ENCODE peak calls at places on chromosome 17, in five cellular contexts. One of them, this sample, is unnamed.
A peak's percentile ranks its signal among the peaks of the same experiment; 100 is the strongest.

GRCh38 chr17:74270333-74270732 is 3.7 kb upstream of the DNAI2 start:
- DNase-seq in GM23248: no peak
- DNase-seq in NCI-H345: no peak
- DNase-seq in D341Med: no peak
- DNase-seq in AG04450: no peak
- DNase-seq in this sample: no peak

GRCh38 chr17:4586043-4586442 is 1.7 kb downstream of the SMTNL2 start:
- DNase-seq in GM23248: no peak
- DNase-seq in NCI-H345: no peak
- DNase-seq in D341Med: no peak
- DNase-seq in AG04450: no peak
- DNase-seq in this sample: no peak

GRCh38 chr17:66713533-66714042 is 121.3 kb upstream of the CACNG5 start:
- DNase-seq in GM23248: no peak
- DNase-seq in NCI-H345: no peak
- DNase-seq in D341Med: no peak
- DNase-seq in AG04450: no peak
- DNase-seq in this sample: no peak

GRCh38 chr17:66076546-66077190 is 115.3 kb downstream of the CEP112 start:
- DNase-seq in GM23248: peak; percentile 1
- DNase-seq in NCI-H345: peak; percentile 16
- DNase-seq in D341Med: no peak
- DNase-seq in AG04450: no peak
- DNase-seq in this sample: peak; percentile 48

GRCh38 chr17:40956401-40957254 is 10.1 kb downstream of the KRT39 start:
- DNase-seq in GM23248: peak; percentile 90
- DNase-seq in NCI-H345: no peak
- DNase-seq in D341Med: no peak
- DNase-seq in AG04450: peak; percentile 96
- DNase-seq in this sample: no peak

GRCh38 chr17:47257651-47258339 is 4.2 kb downstream of the ITGB3 start:
- DNase-seq in GM23248: peak; percentile 92
- DNase-seq in NCI-H345: no peak
- DNase-seq in D341Med: no peak
- DNase-seq in AG04450: no peak
- DNase-seq in this sample: no peak

GRCh38 chr17:9120471-9120870 is 99.2 kb downstream of the NTN1 start:
- DNase-seq in GM23248: no peak
- DNase-seq in NCI-H345: no peak
- DNase-seq in D341Med: no peak
- DNase-seq in AG04450: no peak
- DNase-seq in this sample: no peak

GRCh38 chr17:54007855-54008254 is 185.1 kb downstream of the KIF2B start:
- DNase-seq in GM23248: no peak
- DNase-seq in NCI-H345: no peak
- DNase-seq in D341Med: no peak
- DNase-seq in AG04450: no peak
- DNase-seq in this sample: no peak

GRCh38 chr17:11269210-11269609 is 28.2 kb downstream of the SHISA6 start:
- DNase-seq in GM23248: no peak
- DNase-seq in NCI-H345: no peak
- DNase-seq in D341Med: no peak
- DNase-seq in AG04450: no peak
- DNase-seq in this sample: no peak

GRCh38 chr17:66716236-66717026 is 118.5 kb upstream of the CACNG5 start:
- DNase-seq in GM23248: peak; percentile 17
- DNase-seq in NCI-H345: peak; percentile 80
- DNase-seq in D341Med: no peak
- DNase-seq in AG04450: no peak
- DNase-seq in this sample: no peak

GRCh38 chr17:8359769-8360168 is 16.7 kb downstream of the KRABD2 start:
- DNase-seq in GM23248: peak; percentile 95
- DNase-seq in NCI-H345: no peak
- DNase-seq in D341Med: no peak
- DNase-seq in AG04450: peak; percentile 81
- DNase-seq in this sample: no peak

GRCh38 chr17:489758-490329 is 137.2 kb upstream of the RPH3AL start:
- DNase-seq in GM23248: peak; percentile 75
- DNase-seq in NCI-H345: no peak
- DNase-seq in D341Med: peak; percentile 51
- DNase-seq in AG04450: no peak
- DNase-seq in this sample: peak; percentile 64

GRCh38 chr17:44928950-44929720 is 13.8 kb upstream of the GFAP start:
- DNase-seq in GM23248: peak; percentile 20
- DNase-seq in NCI-H345: no peak
- DNase-seq in D341Med: peak; percentile 36
- DNase-seq in AG04450: no peak
- DNase-seq in this sample: no peak

GRCh38 chr17:42051013-42051400 is 606 bp upstream of the C17orf113 start:
- DNase-seq in GM23248: no peak
- DNase-seq in NCI-H345: no peak
- DNase-seq in D341Med: no peak
- DNase-seq in AG04450: no peak
- DNase-seq in this sample: no peak

GRCh38 chr17:81831957-81832607 is 1.0 kb downstream of the MCRIP1 start:
- DNase-seq in GM23248: peak; percentile 89
- DNase-seq in NCI-H345: peak; percentile 20
- DNase-seq in D341Med: peak; percentile 81
- DNase-seq in AG04450: no peak
- DNase-seq in this sample: no peak

GRCh38 chr17:8131844-8132441 is 8.0 kb upstream of the HES7 start:
- DNase-seq in GM23248: no peak
- DNase-seq in NCI-H345: no peak
- DNase-seq in D341Med: no peak
- DNase-seq in AG04450: no peak
- DNase-seq in this sample: no peak

GRCh38 chr17:73304971-73305786 is 6.6 kb downstream of the CDC42EP4 start:
- DNase-seq in GM23248: peak; percentile 97
- DNase-seq in NCI-H345: peak; percentile 75
- DNase-seq in D341Med: no peak
- DNase-seq in AG04450: no peak
- DNase-seq in this sample: peak; percentile 75

GRCh38 chr17:17922198-17922901 is 49.9 kb downstream of the TOM1L2 start:
- DNase-seq in GM23248: no peak
- DNase-seq in NCI-H345: no peak
- DNase-seq in D341Med: no peak
- DNase-seq in AG04450: no peak
- DNase-seq in this sample: no peak

GRCh38 chr17:83152745-83153611 is 73.6 kb downstream of the METRNL start:
- DNase-seq in GM23248: no peak
- DNase-seq in NCI-H345: no peak
- DNase-seq in D341Med: peak; percentile 46
- DNase-seq in AG04450: no peak
- DNase-seq in this sample: peak; percentile 79

GRCh38 chr17:48791128-48792032 is 25.6 kb downstream of the TTLL6 start:
- DNase-seq in GM23248: peak; percentile 88
- DNase-seq in NCI-H345: peak; percentile 55
- DNase-seq in D341Med: peak; percentile 82
- DNase-seq in AG04450: peak; percentile 55
- DNase-seq in this sample: peak; percentile 54

GRCh38 chr17:47999612-48000011 is 28.7 kb downstream of the CDK5RAP3 start:
- DNase-seq in GM23248: peak; percentile 89
- DNase-seq in NCI-H345: no peak
- DNase-seq in D341Med: peak; percentile 42
- DNase-seq in AG04450: no peak
- DNase-seq in this sample: no peak

GRCh38 chr17:1907818-1908698 is 78.3 kb downstream of the RPA1 start:
- DNase-seq in GM23248: peak; percentile 75
- DNase-seq in NCI-H345: no peak
- DNase-seq in D341Med: peak; percentile 77
- DNase-seq in AG04450: no peak
- DNase-seq in this sample: no peak

GRCh38 chr17:66988069-66988798 is 23.7 kb downstream of the CACNG4 start:
- DNase-seq in GM23248: no peak
- DNase-seq in NCI-H345: no peak
- DNase-seq in D341Med: no peak
- DNase-seq in AG04450: no peak
- DNase-seq in this sample: no peak

GRCh38 chr17:80833952-80834895 is 157.4 kb upstream of the CHMP6 start:
- DNase-seq in GM23248: peak; percentile 97
- DNase-seq in NCI-H345: no peak
- DNase-seq in D341Med: no peak
- DNase-seq in AG04450: no peak
- DNase-seq in this sample: peak; percentile 84

GRCh38 chr17:8248751-8249607 is at the start of gene PFAS:
- DNase-seq in GM23248: peak; percentile 95
- DNase-seq in NCI-H345: peak; percentile 92
- DNase-seq in D341Med: peak; percentile 89
- DNase-seq in AG04450: peak; percentile 74
- DNase-seq in this sample: peak; percentile 98

GRCh38 chr17:14069251-14069981 is at the start of gene COX10:
- DNase-seq in GM23248: peak; percentile 94
- DNase-seq in NCI-H345: peak; percentile 84
- DNase-seq in D341Med: peak; percentile 84
- DNase-seq in AG04450: peak; percentile 44
- DNase-seq in this sample: peak; percentile 93

GRCh38 chr17:60455378-60455777 is 33.1 kb downstream of the CHCT1 start:
- DNase-seq in GM23248: no peak
- DNase-seq in NCI-H345: no peak
- DNase-seq in D341Med: no peak
- DNase-seq in AG04450: no peak
- DNase-seq in this sample: no peak

GRCh38 chr17:81031571-81032550 is 3.1 kb upstream of the BAIAP2 start:
- DNase-seq in GM23248: no peak
- DNase-seq in NCI-H345: no peak
- DNase-seq in D341Med: no peak
- DNase-seq in AG04450: no peak
- DNase-seq in this sample: peak; percentile 54

This sample was measured in left ventricle myocardium superior.